ENCODE peak calls at places on chromosomes 6 and 20, in five cellular contexts. Z, X, W, J and I are unnamed samples.

GRCh38 chr20:25293507-25293906 is 45.6 kb downstream of the PYGB start:
- DNase-seq in Z (no peak), X (no peak), W (no peak), J (no peak), I (no peak)

GRCh38 chr6:31205638-31206037 is 35.2 kb upstream of the POU5F1 start:
- DNase-seq in Z (no peak), X (no peak), W (no peak), J (no peak), I (no peak)

GRCh38 chr6:41080623-41081022 is 7.8 kb downstream of the NFYA start:
- DNase-seq in Z (no peak), X (no peak), W (no peak), J (no peak), I (no peak)

GRCh38 chr6:39302011-39302410 is 12.2 kb downstream of the KCNK17 start:
- DNase-seq in Z (no peak), X (no peak), W (no peak), J (no peak), I (no peak)

GRCh38 chr20:63265891-63266515 is 6.6 kb upstream of the ARFGAP1 start:
- DNase-seq in Z (no peak), X (no peak), W (no peak), J (no peak), I (no peak)

GRCh38 chr6:87176493-87176892 is 21.1 kb downstream of the ZNF292 start:
- DNase-seq in Z (no peak), X (no peak), W (no peak), J (no peak), I (no peak)

GRCh38 chr6:44016131-44016870 is 111.0 kb downstream of the MRPL14 start:
- DNase-seq in Z (peak; percentile 10), X (no peak), W (peak; percentile 19), J (no peak), I (peak; percentile 36)

GRCh38 chr20:40897177-40897700 is 131.4 kb upstream of the TOP1 start:
- DNase-seq in Z (no peak), X (no peak), W (peak; percentile 68), J (no peak), I (no peak)

GRCh38 chr6:170090561-170090960 is 200.3 kb downstream of the DLL1 start:
- DNase-seq in Z (no peak), X (no peak), W (no peak), J (no peak), I (no peak)

GRCh38 chr6:119241124-119241491 is 108.5 kb downstream of the MAN1A1 start:
- DNase-seq in Z (no peak), X (no peak), W (no peak), J (no peak), I (peak; percentile 71)

GRCh38 chr6:157645201-157645795 is 177.7 kb upstream of the SNX9 start:
- DNase-seq in Z (no peak), X (no peak), W (no peak), J (no peak), I (peak; percentile 44)

GRCh38 chr6:3835055-3835731 is 14.0 kb upstream of the FAM50B start:
- DNase-seq in Z (peak; percentile 85), X (peak; percentile 81), W (no peak), J (no peak), I (peak; percentile 80)

GRCh38 chr6:12353731-12354130 is 63.6 kb downstream of the EDN1 start:
- DNase-seq in Z (no peak), X (no peak), W (no peak), J (no peak), I (no peak)

GRCh38 chr6:158607411-158608170 is 37.0 kb downstream of the DYNLT1 start:
- DNase-seq in Z (no peak), X (no peak), W (no peak), J (no peak), I (no peak)

GRCh38 chr20:13006825-13007224 is 1.9 kb upstream of the SPTLC3 start:
- DNase-seq in Z (no peak), X (no peak), W (no peak), J (no peak), I (no peak)

GRCh38 chr6:149077208-149077607 is 240.3 kb upstream of the TAB2 start:
- DNase-seq in Z (no peak), X (no peak), W (no peak), J (no peak), I (no peak)

GRCh38 chr6:134954272-134954990 is 4.5 kb upstream of the ALDH8A1 start:
- DNase-seq in Z (no peak), X (no peak), W (no peak), J (no peak), I (no peak)

GRCh38 chr20:48788486-48789072 is 39.2 kb downstream of the PREX1 start:
- DNase-seq in Z (no peak), X (no peak), W (no peak), J (no peak), I (no peak)

GRCh38 chr6:2790588-2790987 is 25.4 kb downstream of the WRNIP1 start:
- DNase-seq in Z (no peak), X (no peak), W (no peak), J (no peak), I (no peak)

GRCh38 chr6:133337312-133337711 is 96.2 kb downstream of the EYA4 start:
- DNase-seq in Z (no peak), X (no peak), W (no peak), J (no peak), I (no peak)

GRCh38 chr20:50642288-50642803 is 49.0 kb downstream of the RIPOR3 start:
- DNase-seq in Z (no peak), X (no peak), W (no peak), J (no peak), I (no peak)

GRCh38 chr6:65149841-65150240 is 557.2 kb downstream of the EYS start:
- DNase-seq in Z (no peak), X (no peak), W (no peak), J (no peak), I (no peak)

GRCh38 chr6:111176038-111176762 is 88.9 kb downstream of the SLC16A10 start:
- DNase-seq in Z (no peak), X (no peak), W (no peak), J (no peak), I (no peak)

GRCh38 chr6:45518321-45518720 is 140.6 kb upstream of the SUPT3H start:
- DNase-seq in Z (no peak), X (no peak), W (no peak), J (no peak), I (no peak)

GRCh38 chr6:4910060-4910746 is 93.6 kb downstream of the RPP40 start:
- DNase-seq in Z (no peak), X (no peak), W (no peak), J (no peak), I (no peak)

GRCh38 chr6:144722214-144722737 is 437.1 kb downstream of the UTRN start:
- DNase-seq in Z (no peak), X (no peak), W (no peak), J (no peak), I (no peak)

GRCh38 chr6:125124250-125124777 is 29.3 kb upstream of the TPD52L1 start:
- DNase-seq in Z (no peak), X (no peak), W (peak; percentile 79), J (no peak), I (no peak)

GRCh38 chr6:11486051-11486450 is 51.5 kb upstream of the TMEM170B start:
- DNase-seq in Z (no peak), X (no peak), W (no peak), J (no peak), I (no peak)

GRCh38 chr6:99348220-99348822 is 1.2 kb downstream of the FAXC start:
- DNase-seq in Z (no peak), X (no peak), W (no peak), J (no peak), I (no peak)
- H3K27ac ChIP-seq in Z (peak overlapping the region; percentile 70), X (no peak overlapping the region), W (no peak overlapping the region), J (no peak overlapping the region), I (peak overlapping the region; percentile 93)

GRCh38 chr6:27892596-27893058 is 19.6 kb downstream of the OR2B2 start:
- DNase-seq in Z (no peak), X (no peak), W (no peak), J (no peak), I (no peak)

GRCh38 chr6:27889275-27889627 is 22.9 kb downstream of the OR2B2 start:
- DNase-seq in Z (no peak), X (no peak), W (no peak), J (no peak), I (no peak)

GRCh38 chr6:27891300-27891913 is 20.8 kb downstream of the OR2B2 start:
- DNase-seq in Z (no peak), X (no peak), W (no peak), J (no peak), I (no peak)

GRCh38 chr6:27889628-27890315 is 22.4 kb downstream of the OR2B2 start:
- DNase-seq in Z (no peak), X (no peak), W (no peak), J (no peak), I (no peak)

DNA sequence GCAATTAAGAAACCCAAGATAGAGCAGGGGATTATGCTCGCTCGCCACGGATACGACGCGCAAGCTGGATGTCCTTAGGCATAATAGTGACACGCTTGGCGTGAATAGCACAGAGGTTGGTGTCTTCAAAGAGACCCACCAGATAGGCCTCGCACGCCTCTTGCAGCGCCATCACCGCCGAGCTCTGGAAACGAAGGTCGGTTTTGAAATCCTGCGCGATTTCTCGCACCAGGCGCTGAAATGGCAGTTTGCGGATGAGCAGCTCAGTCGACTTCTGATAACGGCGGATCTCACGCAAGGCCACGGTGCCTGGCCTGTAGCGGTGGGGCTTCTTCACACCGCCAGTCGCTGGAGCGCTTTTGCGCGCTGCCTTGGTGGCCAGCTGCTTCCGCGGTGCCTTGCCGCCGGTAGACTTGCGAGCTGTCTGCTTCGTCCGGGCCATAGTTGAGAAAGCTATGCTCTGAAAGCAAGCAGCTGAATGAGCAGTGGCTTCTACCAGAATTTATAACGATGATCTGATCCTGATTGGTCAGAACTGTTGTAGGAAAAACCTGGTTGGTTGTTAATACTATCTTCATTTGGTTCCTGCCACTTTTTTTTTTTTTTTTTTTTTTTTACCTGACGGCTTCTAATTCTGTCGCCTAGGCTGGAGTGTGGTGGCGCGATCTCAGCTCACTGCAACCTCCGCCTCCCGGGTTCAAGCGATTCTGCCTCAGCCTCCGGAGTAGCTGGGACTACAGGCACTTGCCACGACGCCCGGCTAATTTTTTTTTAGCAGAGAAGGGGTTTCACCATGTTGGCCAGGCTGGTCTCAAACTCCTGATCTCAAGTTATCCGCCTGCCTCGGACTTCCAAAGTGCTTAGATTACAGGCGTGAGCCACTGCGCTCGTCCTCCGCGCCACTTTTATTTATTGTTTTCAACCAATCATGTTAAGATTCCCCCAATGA is 21.6 kb downstream of the OR2B2 start:
- DNase-seq in Z (no peak), X (peak; percentile 58), W (peak; percentile 77), J (peak; percentile 86), I (no peak)
- H3K27ac ChIP-seq in Z (no peak overlapping the region), X (no peak overlapping the region), W (peak overlapping the region; percentile 90), J (peak overlapping the region; percentile 38), I (no peak overlapping the region)

GRCh38 chr6:13453172-13453552 is 34.2 kb downstream of the GFOD1 start:
- DNase-seq in Z (no peak), X (no peak), W (no peak), J (no peak), I (no peak)
- H3K27ac ChIP-seq in Z (no peak overlapping the region), X (no peak overlapping the region), W (peak overlapping the region; percentile 83), J (no peak overlapping the region), I (peak overlapping the region; percentile 72)

DNA sequence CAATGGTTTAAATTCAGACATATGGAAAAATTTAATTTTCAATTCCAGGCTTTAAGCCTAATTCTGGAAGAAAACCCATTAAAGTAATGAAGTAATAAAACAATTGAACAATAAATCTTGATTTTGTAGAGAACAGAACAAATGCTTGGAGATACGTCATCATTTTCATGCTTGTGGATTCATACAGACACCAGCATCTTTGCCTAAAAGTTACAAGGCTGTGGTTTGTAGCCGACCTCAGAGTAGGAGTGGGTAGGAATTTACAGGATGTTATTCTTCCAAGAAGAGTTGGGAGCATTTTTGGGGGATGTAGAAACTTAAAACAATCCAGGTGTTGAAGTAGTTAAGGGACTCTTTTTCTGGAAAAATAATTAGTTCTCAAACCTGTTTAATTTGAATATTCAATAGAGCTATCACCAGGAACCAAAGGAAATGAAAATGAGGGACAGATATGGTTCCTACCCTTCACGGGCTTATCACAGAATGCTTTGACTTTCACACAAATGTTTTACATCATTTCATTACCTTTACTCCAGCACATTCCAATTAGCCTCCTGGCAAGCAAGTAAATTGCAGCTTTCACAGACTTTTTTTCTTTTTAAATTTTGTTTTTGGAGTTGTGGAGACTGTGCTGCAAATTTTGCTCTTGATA is 35.1 kb downstream of the PLEKHG1 start:
- DNase-seq in Z (no peak), X (no peak), W (no peak), J (no peak), I (no peak)
- H3K27ac ChIP-seq in Z (no peak overlapping the region), X (no peak overlapping the region), W (no peak overlapping the region), J (no peak overlapping the region), I (no peak overlapping the region)